ENCODE peak calls at places on chromosomes 4 and X, in five cellular contexts. Q is A549, E is upper lobe of right lung, N is SK-N-SH, X is IMR-90. U is an unnamed sample.

GRCh38 chr4:146436423-146437162 is 85.1 kb downstream of the SLC10A7 start:
- DNase-seq in N (no peak), X (peak), Q (no peak), E (no peak), U (no peak)

GRCh38 chr4:183905081-183905592 is at the start of gene STOX2:
- DNase-seq in E (peak), Q (peak), N (peak), X (peak), U (peak)

GRCh38 chrX:129772796-129773431 is 6.8 kb upstream of the SASH3 start:
- DNase-seq in X (no peak), N (no peak), E (peak), Q (no peak), U (peak)

GRCh38 chr4:792729-793108 is 33.2 kb downstream of the CPLX1 start:
- DNase-seq in Q (no peak), X (no peak), E (no peak), N (no peak), U (peak)

GRCh38 chr4:167966161-167966560 is 126.2 kb upstream of the ANXA10 start:
- DNase-seq in N (no peak), E (no peak), X (no peak), Q (no peak), U (no peak)

GRCh38 chr4:560731-561211 is 15.3 kb downstream of the TMEM271 start:
- DNase-seq in X (no peak), N (no peak), Q (no peak), E (no peak), U (no peak)

GRCh38 chr4:92812652-92813051 is 508.9 kb downstream of the GRID2 start:
- DNase-seq in X (no peak), E (no peak), N (no peak), Q (no peak), U (no peak)

GRCh38 chr4:176824645-176825366 is 32.1 kb upstream of the VEGFC start:
- DNase-seq in E (no peak), Q (no peak), N (no peak), X (no peak), U (no peak)

GRCh38 chr4:10015140-10015753 is 6.0 kb downstream of the SLC2A9 start:
- DNase-seq in Q (no peak), X (peak), E (no peak), N (peak), U (no peak)

GRCh38 chr4:73989031-73989430 is 1.0 kb upstream of the PPBP start:
- DNase-seq in E (no peak), Q (no peak), X (no peak), N (no peak), U (no peak)

GRCh38 chr4:123488916-123489315 is 92.3 kb downstream of the SPRY1 start:
- DNase-seq in X (peak), E (no peak), Q (peak), N (no peak), U (no peak)

GRCh38 chr4:101277661-101278060 is 69.7 kb downstream of the PPP3CA start:
- DNase-seq in X (peak), E (no peak), Q (no peak), N (no peak), U (no peak)

GRCh38 chrX:34379891-34380290 is 247.8 kb upstream of the FAM47A start:
- DNase-seq in N (no peak), Q (no peak), X (no peak), E (no peak), U (no peak)

GRCh38 chr4:28001698-28002097 is 1141.1 kb downstream of the STIM2 start:
- DNase-seq in N (no peak), E (no peak), Q (no peak), X (no peak), U (no peak)
- TF ChIP-seq CTCF in N (peak), E (no peak), Q (no peak), X (no peak), U (no peak)

GRCh38 chrX:80807606-80808159 is 2.0 kb downstream of the BRWD3 start:
- DNase-seq in E (no peak), N (peak), Q (peak), X (no peak), U (no peak)

GRCh38 chrX:80808160-80808735 is 1.4 kb downstream of the BRWD3 start:
- DNase-seq in E (peak), N (peak), Q (peak), X (peak), U (peak)

GRCh38 chrX:80812176-80812575 is 2.5 kb upstream of the BRWD3 start:
- DNase-seq in Q (no peak), X (peak), N (peak), E (no peak), U (peak)

GRCh38 chrX:80808854-80809493 is 703 bp downstream of the BRWD3 start:
- DNase-seq in Q (peak), E (peak), X (no peak), N (peak), U (no peak)

GRCh38 chrX:80810365-80810978 is 795 bp upstream of the BRWD3 start:
- DNase-seq in X (no peak), Q (peak), N (no peak), E (no peak), U (no peak)
- H3K27ac ChIP-seq in X (peak), Q (peak), N (peak), E (peak), U (peak)

GRCh38 chrX:53171356-53171755 is 53.7 kb downstream of the KDM5C start:
- DNase-seq in Q (no peak), E (no peak), X (no peak), N (no peak), U (no peak)
- TF ChIP-seq CTCF in Q (no peak), E (no peak), X (no peak), N (no peak), U (no peak)

GRCh38 chrX:7399373-7399772 is 251.4 kb upstream of the PUDP start:
- DNase-seq in N (no peak), X (no peak), Q (no peak), E (no peak), U (no peak)
- H3K27ac ChIP-seq in N (no peak), X (no peak), Q (no peak), E (no peak), U (no peak)

DNA sequence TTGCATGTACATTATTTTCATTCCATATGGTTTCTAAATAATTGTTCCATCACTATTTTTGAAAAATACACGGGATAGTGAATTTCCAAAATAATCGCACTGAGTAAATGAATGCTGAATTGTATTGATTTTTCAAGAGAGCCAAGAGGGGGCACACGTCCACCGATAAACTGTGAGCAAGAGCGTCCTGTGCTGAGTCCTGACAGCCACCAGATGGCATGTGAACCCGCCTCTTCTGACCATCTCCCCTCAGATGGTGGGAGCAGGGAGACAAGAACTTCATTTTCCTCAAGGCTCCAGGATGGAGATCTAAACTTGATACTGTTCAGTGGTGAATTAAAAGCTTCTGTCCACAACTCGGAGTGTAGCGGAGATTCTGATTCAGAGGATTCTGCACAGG is 30.6 kb upstream of the IL9R start:
- DNase-seq in N (peak), X (no peak), Q (peak), E (no peak), U (no peak)
- TF ChIP-seq CTCF in N (peak), X (peak), Q (peak), E (peak), U (peak)

DNA sequence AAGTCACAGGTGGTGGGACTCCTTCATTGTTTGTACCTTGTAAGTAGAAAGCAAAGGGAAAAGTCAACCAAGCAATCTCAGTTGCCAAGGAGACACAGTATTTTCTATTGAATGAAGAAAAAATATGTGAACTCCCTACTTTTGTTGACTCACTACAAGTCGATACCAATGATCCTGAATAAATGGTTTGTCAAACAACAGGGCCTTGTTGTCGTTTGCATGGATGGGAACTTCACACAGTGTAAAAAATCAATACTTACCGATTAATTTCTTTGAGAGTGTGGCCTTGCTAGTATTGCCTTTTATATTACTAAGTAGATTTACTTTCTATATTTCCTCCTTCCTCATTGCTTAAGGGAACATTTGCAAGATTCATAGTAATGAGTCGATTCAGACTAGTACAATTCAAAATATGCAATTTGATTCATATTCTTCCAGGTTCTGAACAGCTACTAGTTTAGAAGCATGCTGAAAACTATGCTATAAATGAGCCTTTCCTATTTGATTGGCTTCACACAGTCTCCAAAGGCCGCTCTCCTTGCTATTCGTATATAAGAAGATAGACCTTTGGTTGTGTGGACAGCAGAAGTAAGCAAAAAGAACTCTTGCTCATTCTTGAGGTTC is 108.0 kb downstream of the ZNF330 start:
- DNase-seq in Q (no peak), E (no peak), X (no peak), N (no peak), U (no peak)
- H3K27ac ChIP-seq in Q (peak), E (peak), X (peak), N (no peak), U (peak)

GRCh38 chr4:44740201-44740600 is 13.8 kb upstream of the GNPDA2 start:
- DNase-seq in Q (no peak), X (no peak), N (no peak), E (no peak), U (no peak)

GRCh38 chr4:44736900-44737299 is 10.5 kb upstream of the GNPDA2 start:
- DNase-seq in X (no peak), N (no peak), E (no peak), Q (no peak), U (no peak)

DNA sequence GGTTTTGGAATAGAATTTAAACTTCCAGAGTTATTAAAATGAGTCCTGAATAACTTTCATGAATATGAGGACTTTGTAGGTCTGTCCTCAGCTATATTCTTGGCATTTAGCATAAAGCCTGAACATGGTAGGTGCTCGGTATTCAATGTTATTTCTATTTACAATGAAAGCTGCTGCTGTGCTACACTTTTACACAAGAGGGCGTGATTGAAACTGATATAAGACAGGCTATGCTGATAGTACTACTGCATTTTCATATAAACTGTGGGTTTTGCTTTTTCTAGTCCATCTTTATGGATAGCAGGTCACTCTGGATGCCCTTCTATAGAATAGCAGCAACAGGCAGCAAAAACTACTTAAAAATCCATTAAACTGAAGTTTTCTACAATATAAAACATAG is 12.3 kb upstream of the GNPDA2 start:
- DNase-seq in E (no peak), N (no peak), X (no peak), Q (no peak), U (no peak)
- TF ChIP-seq CTCF in E (peak), N (peak), X (peak), Q (no peak), U (no peak)

GRCh38 chr4:104727643-104728042 is 232.9 kb upstream of the CXXC4 start:
- DNase-seq in X (no peak), E (no peak), Q (no peak), N (no peak), U (no peak)
- H3K27ac ChIP-seq in X (no peak), E (no peak), Q (peak), N (no peak), U (no peak)

GRCh38 chr4:27318740-27319139 is 458.1 kb downstream of the STIM2 start:
- DNase-seq in N (peak), X (peak), Q (peak), E (no peak), U (no peak)
- TF ChIP-seq CTCF in N (peak), X (peak), Q (peak), E (peak), U (no peak)

GRCh38 chr4:138236035-138236434 is 6.1 kb downstream of the SLC7A11 start:
- DNase-seq in Q (no peak), E (no peak), N (no peak), X (peak), U (no peak)
- H3K27ac ChIP-seq in Q (peak), E (peak), N (peak), X (peak), U (no peak)